ENCODE peak calls at places on chromosomes 11 and 22, in seven cellular contexts. One of them, this sample, is unnamed.

GRCh38 chr11:134529212-134530096 is 117.4 kb upstream of the B3GAT1 start:
- DNase-seq in endodermal cell: peak
- DNase-seq in AG04450: no peak
- DNase-seq in skeletal muscle cell: no peak
- DNase-seq in A549: no peak
- DNase-seq in stimulated activated CD4-positive, alpha-beta T cell treated with anti-CD3 and anti-CD28 coated beads, Interleukin-4, amount 100 ng/mL, for 48 hours: no peak
- DNase-seq in HCT116: no peak
- DNase-seq in this sample: no peak

GRCh38 chr22:19568337-19569311 is 44.4 kb upstream of the CLDN5 start:
- DNase-seq in AG04450: peak
- DNase-seq in skeletal muscle cell: peak
- DNase-seq in HCT116: no peak
- DNase-seq in stimulated activated CD4-positive, alpha-beta T cell treated with anti-CD3 and anti-CD28 coated beads, Interleukin-4, amount 100 ng/mL, for 48 hours: no peak
- DNase-seq in A549: peak
- DNase-seq in endodermal cell: no peak
- DNase-seq in this sample: peak

GRCh38 chr11:32420937-32421532 is 14.3 kb downstream of the WT1 start:
- DNase-seq in AG04450: no peak
- DNase-seq in A549: no peak
- DNase-seq in endodermal cell: peak
- DNase-seq in stimulated activated CD4-positive, alpha-beta T cell treated with anti-CD3 and anti-CD28 coated beads, Interleukin-4, amount 100 ng/mL, for 48 hours: no peak
- DNase-seq in skeletal muscle cell: no peak
- DNase-seq in HCT116: no peak
- DNase-seq in this sample: no peak

GRCh38 chr11:113859665-113860064 is 15.7 kb downstream of the USP28 start:
- DNase-seq in AG04450: no peak
- DNase-seq in A549: no peak
- DNase-seq in endodermal cell: no peak
- DNase-seq in stimulated activated CD4-positive, alpha-beta T cell treated with anti-CD3 and anti-CD28 coated beads, Interleukin-4, amount 100 ng/mL, for 48 hours: no peak
- DNase-seq in skeletal muscle cell: no peak
- DNase-seq in HCT116: no peak
- DNase-seq in this sample: no peak

GRCh38 chr22:39244496-39245129 is at the start of gene PDGFB:
- DNase-seq in skeletal muscle cell: no peak
- DNase-seq in HCT116: no peak
- DNase-seq in stimulated activated CD4-positive, alpha-beta T cell treated with anti-CD3 and anti-CD28 coated beads, Interleukin-4, amount 100 ng/mL, for 48 hours: no peak
- DNase-seq in A549: peak
- DNase-seq in AG04450: no peak
- DNase-seq in endodermal cell: peak
- DNase-seq in this sample: no peak

GRCh38 chr11:65552413-65552951 is 5.7 kb downstream of the LTBP3 start:
- DNase-seq in skeletal muscle cell: no peak
- DNase-seq in endodermal cell: peak
- DNase-seq in AG04450: no peak
- DNase-seq in stimulated activated CD4-positive, alpha-beta T cell treated with anti-CD3 and anti-CD28 coated beads, Interleukin-4, amount 100 ng/mL, for 48 hours: no peak
- DNase-seq in A549: no peak
- DNase-seq in HCT116: no peak
- DNase-seq in this sample: no peak

GRCh38 chr11:94766656-94767291 is 1.4 kb upstream of the AMOTL1 start:
- DNase-seq in A549: no peak
- DNase-seq in stimulated activated CD4-positive, alpha-beta T cell treated with anti-CD3 and anti-CD28 coated beads, Interleukin-4, amount 100 ng/mL, for 48 hours: no peak
- DNase-seq in HCT116: no peak
- DNase-seq in AG04450: no peak
- DNase-seq in skeletal muscle cell: no peak
- DNase-seq in endodermal cell: peak
- DNase-seq in this sample: no peak

GRCh38 chr11:57742087-57742452 is 779 bp downstream of the SELENOH start:
- DNase-seq in AG04450: no peak
- DNase-seq in skeletal muscle cell: no peak
- DNase-seq in stimulated activated CD4-positive, alpha-beta T cell treated with anti-CD3 and anti-CD28 coated beads, Interleukin-4, amount 100 ng/mL, for 48 hours: no peak
- DNase-seq in HCT116: no peak
- DNase-seq in A549: no peak
- DNase-seq in endodermal cell: no peak
- DNase-seq in this sample: no peak

GRCh38 chr11:123060265-123061000 is 1.5 kb downstream of the HSPA8 start:
- DNase-seq in skeletal muscle cell: no peak
- DNase-seq in endodermal cell: no peak
- DNase-seq in HCT116: no peak
- DNase-seq in AG04450: no peak
- DNase-seq in stimulated activated CD4-positive, alpha-beta T cell treated with anti-CD3 and anti-CD28 coated beads, Interleukin-4, amount 100 ng/mL, for 48 hours: no peak
- DNase-seq in A549: no peak
- DNase-seq in this sample: no peak

GRCh38 chr22:37430941-37431340 is 3.7 kb upstream of the ELFN2 start:
- DNase-seq in endodermal cell: peak
- DNase-seq in stimulated activated CD4-positive, alpha-beta T cell treated with anti-CD3 and anti-CD28 coated beads, Interleukin-4, amount 100 ng/mL, for 48 hours: no peak
- DNase-seq in AG04450: no peak
- DNase-seq in HCT116: no peak
- DNase-seq in A549: no peak
- DNase-seq in skeletal muscle cell: no peak
- DNase-seq in this sample: no peak

This sample was measured in fibroblast of the conjunctiva.